ENCODE peak calls at places on chromosomes 6 and 20, in nine cellular contexts. One of them, this sample, is unnamed.

GRCh38 chr6:99416226-99416625 is 8.9 kb downstream of the PNISR start:
- DNase-seq in HFFc6: peak; percentile 24
- DNase-seq in cardiac muscle cell: no peak
- DNase-seq in AG09319: no peak
- DNase-seq in body of pancreas: no peak
- DNase-seq in activated CD8-positive, alpha-beta T cell treated with anti-CD3 and anti-CD28 coated beads for 36 hours: no peak
- DNase-seq in AG10803: no peak
- DNase-seq in lower lobe of right lung: no peak
- DNase-seq in fibroblast of lung: no peak
- DNase-seq in this sample: no peak

GRCh38 chr20:7974785-7975435 is 34.7 kb upstream of the HAO1 start:
- DNase-seq in AG09319: no peak
- DNase-seq in lower lobe of right lung: no peak
- DNase-seq in body of pancreas: no peak
- DNase-seq in cardiac muscle cell: no peak
- DNase-seq in fibroblast of lung: no peak
- DNase-seq in activated CD8-positive, alpha-beta T cell treated with anti-CD3 and anti-CD28 coated beads for 36 hours: no peak
- DNase-seq in HFFc6: no peak
- DNase-seq in AG10803: no peak
- DNase-seq in this sample: no peak

GRCh38 chr6:35343835-35344550 is 1.6 kb downstream of the PPARD start:
- DNase-seq in cardiac muscle cell: no peak
- DNase-seq in body of pancreas: no peak
- DNase-seq in AG10803: no peak
- DNase-seq in fibroblast of lung: peak; percentile 16
- DNase-seq in HFFc6: no peak
- DNase-seq in lower lobe of right lung: no peak
- DNase-seq in AG09319: no peak
- DNase-seq in activated CD8-positive, alpha-beta T cell treated with anti-CD3 and anti-CD28 coated beads for 36 hours: no peak
- DNase-seq in this sample: no peak

GRCh38 chr20:15889073-15889923 is 684.0 kb downstream of the KIF16B start:
- DNase-seq in cardiac muscle cell: no peak
- DNase-seq in body of pancreas: no peak
- DNase-seq in AG09319: peak; percentile 88
- DNase-seq in activated CD8-positive, alpha-beta T cell treated with anti-CD3 and anti-CD28 coated beads for 36 hours: no peak
- DNase-seq in lower lobe of right lung: no peak
- DNase-seq in fibroblast of lung: no peak
- DNase-seq in HFFc6: no peak
- DNase-seq in AG10803: no peak
- DNase-seq in this sample: no peak

GRCh38 chr6:75802366-75802765 is 53.3 kb downstream of the MYO6 start:
- DNase-seq in activated CD8-positive, alpha-beta T cell treated with anti-CD3 and anti-CD28 coated beads for 36 hours: no peak
- DNase-seq in HFFc6: no peak
- DNase-seq in fibroblast of lung: peak; percentile 69
- DNase-seq in body of pancreas: no peak
- DNase-seq in lower lobe of right lung: no peak
- DNase-seq in AG10803: peak; percentile 20
- DNase-seq in AG09319: no peak
- DNase-seq in cardiac muscle cell: no peak
- DNase-seq in this sample: no peak

GRCh38 chr20:4297141-4297826 is 281.9 kb upstream of the RNF24 start:
- DNase-seq in HFFc6: peak; percentile 82
- DNase-seq in AG09319: no peak
- DNase-seq in activated CD8-positive, alpha-beta T cell treated with anti-CD3 and anti-CD28 coated beads for 36 hours: no peak
- DNase-seq in AG10803: peak; percentile 94
- DNase-seq in cardiac muscle cell: peak; percentile 14
- DNase-seq in body of pancreas: no peak
- DNase-seq in fibroblast of lung: peak; percentile 32
- DNase-seq in lower lobe of right lung: no peak
- DNase-seq in this sample: no peak

GRCh38 chr20:37253087-37253486 is 8.5 kb downstream of the GHRH start:
- DNase-seq in cardiac muscle cell: no peak
- DNase-seq in HFFc6: no peak
- DNase-seq in activated CD8-positive, alpha-beta T cell treated with anti-CD3 and anti-CD28 coated beads for 36 hours: no peak
- DNase-seq in fibroblast of lung: no peak
- DNase-seq in lower lobe of right lung: no peak
- DNase-seq in body of pancreas: no peak
- DNase-seq in AG10803: no peak
- DNase-seq in AG09319: no peak
- DNase-seq in this sample: no peak

GRCh38 chr6:53070808-53071207 is 5.6 kb downstream of the FBXO9 start:
- DNase-seq in cardiac muscle cell: no peak
- DNase-seq in lower lobe of right lung: no peak
- DNase-seq in AG10803: no peak
- DNase-seq in body of pancreas: no peak
- DNase-seq in fibroblast of lung: no peak
- DNase-seq in AG09319: no peak
- DNase-seq in activated CD8-positive, alpha-beta T cell treated with anti-CD3 and anti-CD28 coated beads for 36 hours: peak; percentile 51
- DNase-seq in HFFc6: no peak
- DNase-seq in this sample: no peak

GRCh38 chr20:16575390-16576140 is 2.3 kb upstream of the KIF16B start:
- DNase-seq in HFFc6: no peak
- DNase-seq in AG09319: no peak
- DNase-seq in lower lobe of right lung: peak; percentile 20
- DNase-seq in cardiac muscle cell: no peak
- DNase-seq in activated CD8-positive, alpha-beta T cell treated with anti-CD3 and anti-CD28 coated beads for 36 hours: no peak
- DNase-seq in AG10803: no peak
- DNase-seq in body of pancreas: no peak
- DNase-seq in fibroblast of lung: no peak
- DNase-seq in this sample: no peak

GRCh38 chr6:119865466-119866350 is 516.1 kb upstream of the MAN1A1 start:
- DNase-seq in fibroblast of lung: no peak
- DNase-seq in HFFc6: no peak
- DNase-seq in lower lobe of right lung: no peak
- DNase-seq in AG09319: no peak
- DNase-seq in AG10803: no peak
- DNase-seq in cardiac muscle cell: no peak
- DNase-seq in body of pancreas: no peak
- DNase-seq in activated CD8-positive, alpha-beta T cell treated with anti-CD3 and anti-CD28 coated beads for 36 hours: no peak
- DNase-seq in this sample: no peak

GRCh38 chr6:47278545-47278944 is 31.2 kb downstream of the TNFRSF21 start:
- DNase-seq in lower lobe of right lung: no peak
- DNase-seq in body of pancreas: no peak
- DNase-seq in cardiac muscle cell: peak; percentile 75
- DNase-seq in fibroblast of lung: no peak
- DNase-seq in HFFc6: no peak
- DNase-seq in AG10803: peak; percentile 64
- DNase-seq in activated CD8-positive, alpha-beta T cell treated with anti-CD3 and anti-CD28 coated beads for 36 hours: no peak
- DNase-seq in AG09319: peak; percentile 15
- DNase-seq in this sample: no peak

GRCh38 chr6:14118091-14118439 is 493 bp downstream of the CD83 start:
- DNase-seq in body of pancreas: no peak
- DNase-seq in activated CD8-positive, alpha-beta T cell treated with anti-CD3 and anti-CD28 coated beads for 36 hours: no peak
- DNase-seq in cardiac muscle cell: no peak
- DNase-seq in HFFc6: no peak
- DNase-seq in lower lobe of right lung: no peak
- DNase-seq in fibroblast of lung: no peak
- DNase-seq in AG10803: no peak
- DNase-seq in AG09319: no peak
- DNase-seq in this sample: no peak

GRCh38 chr6:14120556-14120955 is 3.0 kb downstream of the CD83 start:
- DNase-seq in fibroblast of lung: no peak
- DNase-seq in HFFc6: no peak
- DNase-seq in AG09319: no peak
- DNase-seq in AG10803: peak; percentile 17
- DNase-seq in lower lobe of right lung: no peak
- DNase-seq in activated CD8-positive, alpha-beta T cell treated with anti-CD3 and anti-CD28 coated beads for 36 hours: no peak
- DNase-seq in body of pancreas: no peak
- DNase-seq in cardiac muscle cell: no peak
- DNase-seq in this sample: no peak

GRCh38 chr6:14118444-14118843 is 872 bp downstream of the CD83 start:
- DNase-seq in HFFc6: no peak
- DNase-seq in AG09319: no peak
- DNase-seq in activated CD8-positive, alpha-beta T cell treated with anti-CD3 and anti-CD28 coated beads for 36 hours: no peak
- DNase-seq in body of pancreas: no peak
- DNase-seq in lower lobe of right lung: no peak
- DNase-seq in cardiac muscle cell: no peak
- DNase-seq in AG10803: no peak
- DNase-seq in fibroblast of lung: no peak
- DNase-seq in this sample: no peak

GRCh38 chr6:14119764-14120163 is 2.2 kb downstream of the CD83 start:
- DNase-seq in activated CD8-positive, alpha-beta T cell treated with anti-CD3 and anti-CD28 coated beads for 36 hours: no peak
- DNase-seq in AG09319: no peak
- DNase-seq in body of pancreas: no peak
- DNase-seq in HFFc6: no peak
- DNase-seq in cardiac muscle cell: no peak
- DNase-seq in lower lobe of right lung: no peak
- DNase-seq in fibroblast of lung: no peak
- DNase-seq in AG10803: no peak
- DNase-seq in this sample: no peak

DNA sequence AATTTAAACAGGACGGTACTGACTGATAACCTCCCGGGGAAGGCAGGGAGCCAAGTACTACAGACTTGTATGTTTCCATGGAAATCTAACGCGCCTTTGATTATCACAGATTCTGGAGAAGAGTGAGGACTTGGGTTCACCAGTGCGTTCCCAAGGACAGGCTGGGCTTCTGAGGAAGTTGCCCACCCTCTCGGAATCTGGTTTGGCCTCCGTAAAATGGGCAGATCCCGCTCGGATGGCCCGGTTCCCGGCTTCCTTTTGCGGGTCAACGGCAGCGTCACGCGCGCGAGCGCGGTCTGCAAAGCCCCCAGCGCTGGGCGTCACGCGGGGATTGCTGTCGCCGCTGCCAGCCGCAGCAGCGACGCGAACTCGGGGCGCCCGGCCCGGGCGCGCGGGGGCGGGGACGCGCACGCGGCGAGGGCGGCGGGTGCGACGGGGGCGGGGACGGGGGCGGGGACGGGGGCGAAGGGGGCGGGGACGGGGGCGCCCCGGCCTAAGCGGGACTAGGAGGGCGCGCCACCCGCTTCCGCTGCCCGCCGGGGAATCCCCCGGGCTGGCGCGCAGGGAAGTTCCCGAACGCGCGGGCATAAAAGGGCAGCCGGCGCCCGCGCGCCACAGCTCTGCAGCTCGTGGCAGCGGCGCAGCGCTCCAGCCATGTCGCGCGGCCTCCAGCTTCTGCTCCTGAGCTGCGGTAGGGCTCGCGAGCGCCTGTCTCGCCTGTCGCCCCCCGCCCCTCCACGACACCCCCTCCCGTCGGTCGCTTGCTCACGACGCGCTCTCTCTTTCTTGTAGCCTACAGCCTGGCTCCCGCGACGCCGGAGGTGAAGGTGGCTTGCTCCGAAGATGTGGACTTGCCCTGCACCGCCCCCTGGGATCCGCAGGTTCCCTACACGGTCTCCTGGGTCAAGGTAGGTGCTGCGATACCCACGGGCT is at the start of gene CD83:
- DNase-seq in AG09319: no peak
- DNase-seq in lower lobe of right lung: peak; percentile 89
- DNase-seq in fibroblast of lung: peak; percentile 51
- DNase-seq in AG10803: peak; percentile 34
- DNase-seq in activated CD8-positive, alpha-beta T cell treated with anti-CD3 and anti-CD28 coated beads for 36 hours: peak; percentile 78
- DNase-seq in cardiac muscle cell: peak; percentile 48
- DNase-seq in HFFc6: no peak
- DNase-seq in body of pancreas: peak; percentile 60
- DNase-seq in this sample: peak; percentile 70
- TF ChIP-seq CTCF in AG09319: peak; percentile 5
- TF ChIP-seq CTCF in lower lobe of right lung: peak; percentile 13
- TF ChIP-seq CTCF in fibroblast of lung: no peak
- TF ChIP-seq CTCF in AG10803: no peak
- TF ChIP-seq CTCF in activated CD8-positive, alpha-beta T cell treated with anti-CD3 and anti-CD28 coated beads for 36 hours: no peak
- TF ChIP-seq CTCF in cardiac muscle cell: peak; percentile 19
- TF ChIP-seq CTCF in HFFc6: peak; percentile 41
- TF ChIP-seq CTCF in body of pancreas: no peak
- TF ChIP-seq CTCF in this sample: no peak

GRCh38 chr6:64505312-64505711 is 869.7 kb downstream of the PHF3 start:
- DNase-seq in activated CD8-positive, alpha-beta T cell treated with anti-CD3 and anti-CD28 coated beads for 36 hours: peak; percentile 2
- DNase-seq in body of pancreas: no peak
- DNase-seq in cardiac muscle cell: no peak
- DNase-seq in AG09319: no peak
- DNase-seq in fibroblast of lung: no peak
- DNase-seq in lower lobe of right lung: no peak
- DNase-seq in HFFc6: no peak
- DNase-seq in AG10803: no peak
- DNase-seq in this sample: peak; percentile 45
- TF ChIP-seq CTCF in activated CD8-positive, alpha-beta T cell treated with anti-CD3 and anti-CD28 coated beads for 36 hours: peak; percentile 33
- TF ChIP-seq CTCF in body of pancreas: no peak
- TF ChIP-seq CTCF in cardiac muscle cell: peak; percentile 47
- TF ChIP-seq CTCF in AG09319: peak; percentile 25
- TF ChIP-seq CTCF in fibroblast of lung: peak; percentile 47
- TF ChIP-seq CTCF in lower lobe of right lung: peak; percentile 29
- TF ChIP-seq CTCF in HFFc6: peak; percentile 33
- TF ChIP-seq CTCF in AG10803: peak; percentile 25
- TF ChIP-seq CTCF in this sample: peak; percentile 58

DNA sequence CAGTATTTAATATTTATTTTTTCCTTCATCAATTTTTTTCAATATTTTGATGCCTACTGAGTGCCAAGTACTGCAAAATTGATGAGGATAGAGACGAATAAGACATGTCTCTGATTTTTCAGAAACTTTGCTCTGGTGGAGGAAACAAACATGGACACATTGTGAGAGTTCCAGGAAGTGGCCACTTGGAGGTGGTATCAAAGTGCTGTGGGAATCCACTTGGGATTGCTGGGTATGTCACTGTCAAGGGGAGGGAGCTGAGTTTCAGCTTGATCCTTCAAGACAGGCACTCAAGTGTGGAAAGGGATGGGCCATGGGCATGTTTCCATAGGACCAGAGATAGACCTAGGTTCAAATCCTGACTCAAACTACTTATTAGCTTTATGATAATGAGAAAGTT is 24.5 kb upstream of the ABCC10 start:
- DNase-seq in HFFc6: peak; percentile 16
- DNase-seq in cardiac muscle cell: no peak
- DNase-seq in AG10803: no peak
- DNase-seq in lower lobe of right lung: no peak
- DNase-seq in body of pancreas: no peak
- DNase-seq in AG09319: no peak
- DNase-seq in fibroblast of lung: no peak
- DNase-seq in activated CD8-positive, alpha-beta T cell treated with anti-CD3 and anti-CD28 coated beads for 36 hours: no peak
- DNase-seq in this sample: no peak
- TF ChIP-seq CTCF in HFFc6: peak; percentile 20
- TF ChIP-seq CTCF in cardiac muscle cell: no peak
- TF ChIP-seq CTCF in AG10803: no peak
- TF ChIP-seq CTCF in lower lobe of right lung: no peak
- TF ChIP-seq CTCF in body of pancreas: no peak
- TF ChIP-seq CTCF in AG09319: no peak
- TF ChIP-seq CTCF in fibroblast of lung: peak; percentile 16
- TF ChIP-seq CTCF in activated CD8-positive, alpha-beta T cell treated with anti-CD3 and anti-CD28 coated beads for 36 hours: no peak
- TF ChIP-seq CTCF in this sample: no peak

DNA sequence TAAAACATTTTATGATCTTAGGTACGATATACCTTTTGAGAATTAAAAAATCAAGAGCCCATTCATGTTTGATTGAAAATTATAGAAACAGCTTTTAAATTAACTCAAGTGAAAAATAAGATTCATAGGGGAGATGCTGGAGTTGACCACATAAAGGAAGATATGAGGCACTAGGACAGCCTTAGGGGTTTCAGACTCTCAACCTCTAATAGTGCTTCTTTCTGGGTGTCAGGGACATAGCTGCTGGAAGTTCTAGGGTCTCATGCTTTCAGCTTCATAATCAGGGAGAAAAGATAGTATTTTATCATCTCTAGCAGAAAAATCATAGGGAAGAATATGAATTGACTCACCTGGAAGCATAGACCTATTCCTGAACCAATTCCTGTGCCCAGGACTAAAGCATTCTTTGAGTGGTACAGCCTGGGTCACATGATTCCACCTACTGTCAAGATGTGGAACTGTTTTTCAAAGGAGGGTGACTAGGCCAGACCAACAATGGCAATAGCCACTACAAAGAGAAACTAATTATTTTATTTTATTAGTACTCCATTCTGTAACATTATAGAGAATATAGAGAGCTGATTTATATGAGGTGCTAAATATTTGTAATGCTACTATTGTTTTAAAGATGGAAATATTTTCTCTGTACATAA is 27.8 kb upstream of the CENPW start:
- DNase-seq in AG09319: no peak
- DNase-seq in cardiac muscle cell: peak; percentile 13
- DNase-seq in fibroblast of lung: peak; percentile 1
- DNase-seq in lower lobe of right lung: no peak
- DNase-seq in HFFc6: peak; percentile 7
- DNase-seq in activated CD8-positive, alpha-beta T cell treated with anti-CD3 and anti-CD28 coated beads for 36 hours: no peak
- DNase-seq in body of pancreas: no peak
- DNase-seq in AG10803: no peak
- DNase-seq in this sample: no peak
- TF ChIP-seq CTCF in AG09319: peak; percentile 17
- TF ChIP-seq CTCF in cardiac muscle cell: peak; percentile 18
- TF ChIP-seq CTCF in fibroblast of lung: no peak
- TF ChIP-seq CTCF in lower lobe of right lung: no peak
- TF ChIP-seq CTCF in HFFc6: peak; percentile 61
- TF ChIP-seq CTCF in activated CD8-positive, alpha-beta T cell treated with anti-CD3 and anti-CD28 coated beads for 36 hours: peak; percentile 33
- TF ChIP-seq CTCF in body of pancreas: no peak
- TF ChIP-seq CTCF in AG10803: peak; percentile 48
- TF ChIP-seq CTCF in this sample: peak; percentile 35